ENCODE peak calls at places on chromosomes 12 and 14, in seven cellular contexts. One of them, this sample, is unnamed.

GRCh38 chr12:86234309-86234708 is 21.9 kb downstream of the MGAT4C start:
- DNase-seq in neural progenitor cell: no peak
- DNase-seq in esophagus squamous epithelium: no peak
- DNase-seq in right lobe of liver: no peak
- DNase-seq in H1: no peak
- DNase-seq in right cardiac atrium: no peak
- DNase-seq in heart right ventricle: no peak
- DNase-seq in this sample: no peak

GRCh38 chr12:65615091-65615490 is 209.2 kb upstream of the HMGA2 start:
- DNase-seq in neural progenitor cell: no peak
- DNase-seq in esophagus squamous epithelium: no peak
- DNase-seq in right lobe of liver: no peak
- DNase-seq in H1: no peak
- DNase-seq in right cardiac atrium: no peak
- DNase-seq in heart right ventricle: no peak
- DNase-seq in this sample: no peak

GRCh38 chr12:68231229-68231628 is 5.6 kb upstream of the IL26 start:
- DNase-seq in neural progenitor cell: no peak
- DNase-seq in esophagus squamous epithelium: no peak
- DNase-seq in right lobe of liver: no peak
- DNase-seq in H1: no peak
- DNase-seq in right cardiac atrium: no peak
- DNase-seq in heart right ventricle: no peak
- DNase-seq in this sample: no peak

GRCh38 chr14:94797887-94798286 is 28.0 kb upstream of the GSC start:
- DNase-seq in neural progenitor cell: no peak
- DNase-seq in esophagus squamous epithelium: no peak
- DNase-seq in right lobe of liver: no peak
- DNase-seq in H1: no peak
- DNase-seq in right cardiac atrium: no peak
- DNase-seq in heart right ventricle: no peak
- DNase-seq in this sample: no peak

GRCh38 chr12:29782821-29783772 is 645 bp downstream of the TMTC1 start:
- DNase-seq in neural progenitor cell: peak; percentile 77
- DNase-seq in esophagus squamous epithelium: no peak
- DNase-seq in right lobe of liver: peak; percentile 45
- DNase-seq in H1: peak; percentile 78
- DNase-seq in right cardiac atrium: peak; percentile 76
- DNase-seq in heart right ventricle: peak; percentile 43
- DNase-seq in this sample: peak; percentile 68

GRCh38 chr14:103728721-103729120 is 13.1 kb downstream of the ZFYVE21 start:
- DNase-seq in neural progenitor cell: no peak
- DNase-seq in esophagus squamous epithelium: no peak
- DNase-seq in right lobe of liver: no peak
- DNase-seq in H1: no peak
- DNase-seq in right cardiac atrium: no peak
- DNase-seq in heart right ventricle: no peak
- DNase-seq in this sample: peak; percentile 44

GRCh38 chr12:74111688-74112360 is 425.8 kb upstream of the ATXN7L3B start:
- DNase-seq in neural progenitor cell: peak; percentile 61
- DNase-seq in esophagus squamous epithelium: no peak
- DNase-seq in right lobe of liver: no peak
- DNase-seq in H1: peak; percentile 66
- DNase-seq in right cardiac atrium: peak; percentile 51
- DNase-seq in heart right ventricle: no peak
- DNase-seq in this sample: no peak

GRCh38 chr12:69052613-69053408 is 119.8 kb upstream of the CPM start:
- DNase-seq in neural progenitor cell: no peak
- DNase-seq in esophagus squamous epithelium: no peak
- DNase-seq in right lobe of liver: no peak
- DNase-seq in H1: no peak
- DNase-seq in right cardiac atrium: no peak
- DNase-seq in heart right ventricle: no peak
- DNase-seq in this sample: no peak

GRCh38 chr12:100755186-100755585 is 39.4 kb upstream of the ANO4 start:
- DNase-seq in neural progenitor cell: no peak
- DNase-seq in esophagus squamous epithelium: no peak
- DNase-seq in right lobe of liver: no peak
- DNase-seq in H1: no peak
- DNase-seq in right cardiac atrium: no peak
- DNase-seq in heart right ventricle: no peak
- DNase-seq in this sample: no peak

GRCh38 chr12:122951979-122952892 is 14.0 kb downstream of the ABCB9 start:
- DNase-seq in neural progenitor cell: peak; percentile 84
- DNase-seq in esophagus squamous epithelium: no peak
- DNase-seq in right lobe of liver: peak; percentile 78
- DNase-seq in H1: peak; percentile 73
- DNase-seq in right cardiac atrium: peak; percentile 90
- DNase-seq in heart right ventricle: peak; percentile 78
- DNase-seq in this sample: peak; percentile 86

GRCh38 chr14:28754209-28754985 is 12.2 kb upstream of the FOXG1 start:
- DNase-seq in neural progenitor cell: peak; percentile 72
- DNase-seq in esophagus squamous epithelium: no peak
- DNase-seq in right lobe of liver: no peak
- DNase-seq in H1: no peak
- DNase-seq in right cardiac atrium: no peak
- DNase-seq in heart right ventricle: peak; percentile 21
- DNase-seq in this sample: no peak

GRCh38 chr12:99810718-99811593 is 163.4 kb downstream of the GARIN6 start:
- DNase-seq in neural progenitor cell: no peak
- DNase-seq in esophagus squamous epithelium: no peak
- DNase-seq in right lobe of liver: no peak
- DNase-seq in H1: no peak
- DNase-seq in right cardiac atrium: no peak
- DNase-seq in heart right ventricle: no peak
- DNase-seq in this sample: no peak

GRCh38 chr12:132660047-132660446 is 27.1 kb downstream of the POLE start:
- DNase-seq in neural progenitor cell: no peak
- DNase-seq in esophagus squamous epithelium: no peak
- DNase-seq in right lobe of liver: peak; percentile 5
- DNase-seq in H1: no peak
- DNase-seq in right cardiac atrium: no peak
- DNase-seq in heart right ventricle: no peak
- DNase-seq in this sample: no peak

GRCh38 chr12:58967551-58967950 is 47.2 kb upstream of the LRIG3 start:
- DNase-seq in neural progenitor cell: no peak
- DNase-seq in esophagus squamous epithelium: no peak
- DNase-seq in right lobe of liver: no peak
- DNase-seq in H1: no peak
- DNase-seq in right cardiac atrium: no peak
- DNase-seq in heart right ventricle: no peak
- DNase-seq in this sample: no peak

GRCh38 chr14:30681752-30682355 is 59.7 kb downstream of the SCFD1 start:
- DNase-seq in neural progenitor cell: no peak
- DNase-seq in esophagus squamous epithelium: no peak
- DNase-seq in right lobe of liver: no peak
- DNase-seq in H1: no peak
- DNase-seq in right cardiac atrium: no peak
- DNase-seq in heart right ventricle: no peak
- DNase-seq in this sample: no peak

GRCh38 chr12:109702126-109702841 is 11.3 kb upstream of the FAM222A start:
- DNase-seq in neural progenitor cell: no peak
- DNase-seq in esophagus squamous epithelium: no peak
- DNase-seq in right lobe of liver: no peak
- DNase-seq in H1: no peak
- DNase-seq in right cardiac atrium: no peak
- DNase-seq in heart right ventricle: no peak
- DNase-seq in this sample: no peak

GRCh38 chr12:62761658-62762057 is 173.3 kb downstream of the PPM1H start:
- DNase-seq in neural progenitor cell: no peak
- DNase-seq in esophagus squamous epithelium: no peak
- DNase-seq in right lobe of liver: no peak
- DNase-seq in H1: no peak
- DNase-seq in right cardiac atrium: no peak
- DNase-seq in heart right ventricle: peak; percentile 14
- DNase-seq in this sample: no peak

GRCh38 chr12:59595097-59595496 is 732 bp upstream of the SLC16A7 start:
- DNase-seq in neural progenitor cell: no peak
- DNase-seq in esophagus squamous epithelium: no peak
- DNase-seq in right lobe of liver: no peak
- DNase-seq in H1: no peak
- DNase-seq in right cardiac atrium: no peak
- DNase-seq in heart right ventricle: no peak
- DNase-seq in this sample: no peak

GRCh38 chr12:132265056-132265800 is 64.2 kb downstream of the GALNT9 start:
- DNase-seq in neural progenitor cell: no peak
- DNase-seq in esophagus squamous epithelium: no peak
- DNase-seq in right lobe of liver: no peak
- DNase-seq in H1: no peak
- DNase-seq in right cardiac atrium: peak; percentile 32
- DNase-seq in heart right ventricle: no peak
- DNase-seq in this sample: no peak

GRCh38 chr12:76259660-76260389 is 88.4 kb downstream of the BBS10 start:
- DNase-seq in neural progenitor cell: no peak
- DNase-seq in esophagus squamous epithelium: no peak
- DNase-seq in right lobe of liver: no peak
- DNase-seq in H1: no peak
- DNase-seq in right cardiac atrium: no peak
- DNase-seq in heart right ventricle: no peak
- DNase-seq in this sample: no peak

GRCh38 chr12:111443586-111443985 is 37.9 kb downstream of the SH2B3 start:
- DNase-seq in neural progenitor cell: no peak
- DNase-seq in esophagus squamous epithelium: no peak
- DNase-seq in right lobe of liver: no peak
- DNase-seq in H1: no peak
- DNase-seq in right cardiac atrium: no peak
- DNase-seq in heart right ventricle: no peak
- DNase-seq in this sample: no peak

DNA sequence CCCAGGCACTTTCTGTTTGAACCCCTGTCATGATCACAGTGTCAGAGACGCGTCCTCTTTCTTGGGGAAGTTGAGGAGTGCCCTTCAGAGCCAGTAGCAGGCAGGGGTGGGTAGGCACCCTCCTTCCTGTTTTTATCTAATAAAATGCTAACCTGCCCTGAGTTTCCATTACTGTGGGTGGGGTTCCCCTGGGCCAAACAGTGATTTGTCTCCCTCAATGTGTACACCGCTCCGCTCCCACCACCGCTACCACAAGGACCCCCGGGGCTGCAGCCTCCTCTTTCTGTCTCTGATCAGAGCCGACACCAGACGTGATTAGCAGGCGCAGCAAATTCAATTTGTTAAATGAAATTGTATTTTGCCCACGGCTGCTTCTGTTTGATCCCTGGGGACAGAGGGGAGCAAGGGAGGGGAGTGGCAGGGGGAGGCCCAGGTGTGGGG is 5.1 kb downstream of the SHMT2 start:
- DNase-seq in neural progenitor cell: no peak
- DNase-seq in esophagus squamous epithelium: no peak
- DNase-seq in right lobe of liver: no peak
- DNase-seq in H1: no peak
- DNase-seq in right cardiac atrium: no peak
- DNase-seq in heart right ventricle: no peak
- DNase-seq in this sample: no peak
- H3K9me3 ChIP-seq in neural progenitor cell: no peaks in the 10 kb centered on the region
- H3K9me3 ChIP-seq in esophagus squamous epithelium: no peaks in the 10 kb centered on the region
- H3K9me3 ChIP-seq in right lobe of liver: no peaks in the 10 kb centered on the region
- H3K9me3 ChIP-seq in H1: no peaks in the 10 kb centered on the region
- H3K9me3 ChIP-seq in right cardiac atrium: no peaks in the 10 kb centered on the region
- H3K9me3 ChIP-seq in heart right ventricle: no peaks in the 10 kb centered on the region
- H3K9me3 ChIP-seq in this sample: no peaks in the 10 kb centered on the region

DNA sequence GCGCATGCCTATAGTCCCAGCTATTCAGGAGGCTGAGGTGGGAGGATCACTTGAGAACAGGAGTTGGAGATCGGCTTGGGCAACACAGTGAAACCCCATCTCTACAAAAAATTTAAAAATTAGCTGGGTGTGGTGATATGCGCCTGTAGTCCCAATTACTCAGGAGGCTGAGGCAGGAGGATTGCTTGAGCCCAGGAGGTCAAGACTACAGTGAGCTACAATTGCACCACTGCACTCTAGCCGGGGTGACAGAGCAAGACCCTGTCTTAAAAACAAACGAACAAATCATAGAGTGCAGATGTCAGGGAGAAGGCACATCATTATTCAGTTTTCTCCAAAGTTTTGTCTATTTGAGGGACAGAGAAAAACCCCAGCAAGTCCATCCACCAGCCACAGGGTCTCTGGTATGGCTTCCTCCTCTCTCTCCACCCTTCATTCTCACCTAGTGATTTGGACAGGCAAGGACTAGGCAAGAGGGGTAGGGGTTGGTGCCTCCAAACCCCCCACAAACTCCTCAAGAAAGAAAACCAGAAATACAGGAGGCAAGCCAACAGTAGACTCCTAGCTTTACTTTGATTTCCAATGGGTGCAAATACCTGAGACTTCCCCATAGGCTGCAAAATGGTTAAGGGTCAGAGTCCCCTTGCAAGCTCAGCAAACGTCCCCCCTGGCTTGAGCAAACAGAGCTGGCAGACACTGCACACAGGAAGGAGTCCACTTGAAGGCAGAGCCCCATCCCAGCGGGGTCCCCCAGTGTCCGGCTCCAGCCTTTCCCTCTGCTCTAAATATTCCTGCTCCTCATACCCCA is 26.5 kb upstream of the RPLP0 start:
- DNase-seq in neural progenitor cell: no peak
- DNase-seq in esophagus squamous epithelium: no peak
- DNase-seq in right lobe of liver: no peak
- DNase-seq in H1: no peak
- DNase-seq in right cardiac atrium: peak; percentile 23
- DNase-seq in heart right ventricle: no peak
- DNase-seq in this sample: no peak
- H3K27ac ChIP-seq in neural progenitor cell: no peak overlapping the region
- H3K27ac ChIP-seq in esophagus squamous epithelium: no peak overlapping the region
- H3K27ac ChIP-seq in right lobe of liver: peak overlapping the region; percentile 20
- H3K27ac ChIP-seq in H1: no peak overlapping the region
- H3K27ac ChIP-seq in right cardiac atrium: no peak overlapping the region
- H3K27ac ChIP-seq in heart right ventricle: peak overlapping the region; percentile 94
- H3K27ac ChIP-seq in this sample: peak overlapping the region; percentile 99

DNA sequence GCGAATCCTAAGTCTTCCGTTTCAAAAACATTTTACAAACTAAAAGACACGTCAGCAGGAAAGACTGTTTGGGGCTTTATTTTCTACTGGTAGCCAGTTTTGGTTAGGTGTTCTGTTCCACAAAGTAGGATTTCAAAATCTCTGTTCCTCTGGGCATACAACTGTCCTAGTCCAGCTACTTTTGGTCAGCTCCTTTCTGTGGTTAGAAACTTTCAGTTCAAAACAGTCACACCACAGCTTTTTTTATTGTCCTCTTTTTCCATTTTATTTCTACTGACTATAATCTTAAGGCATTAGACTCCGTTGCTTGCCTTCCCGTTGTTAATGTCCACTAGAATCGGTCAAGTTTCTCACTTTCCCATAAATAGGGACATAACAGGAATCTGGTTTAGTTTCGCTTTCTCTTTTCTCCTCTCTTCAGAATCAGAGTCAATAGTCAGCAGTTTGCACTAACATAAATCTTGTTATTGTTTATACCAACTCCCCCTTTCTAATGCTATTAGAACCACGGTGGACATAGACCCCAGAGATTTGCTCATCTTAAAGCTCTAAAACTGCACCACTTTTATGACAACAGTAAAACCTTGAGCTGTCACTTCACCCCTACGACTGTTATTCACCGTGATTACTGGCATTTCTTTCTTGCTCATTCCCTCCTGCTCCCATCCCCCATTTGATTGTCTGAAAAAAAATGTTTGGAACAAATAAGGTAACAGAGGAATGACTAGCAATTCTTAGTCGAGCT is 41.5 kb upstream of the NPAS3 start:
- DNase-seq in neural progenitor cell: no peak
- DNase-seq in esophagus squamous epithelium: no peak
- DNase-seq in right lobe of liver: no peak
- DNase-seq in H1: no peak
- DNase-seq in right cardiac atrium: no peak
- DNase-seq in heart right ventricle: no peak
- DNase-seq in this sample: no peak
- H3K4me3 ChIP-seq in neural progenitor cell: no peak overlapping the region
- H3K4me3 ChIP-seq in esophagus squamous epithelium: peak overlapping the region; percentile 38
- H3K4me3 ChIP-seq in right lobe of liver: peak overlapping the region; percentile 58
- H3K4me3 ChIP-seq in H1: no peak overlapping the region
- H3K4me3 ChIP-seq in right cardiac atrium: peak overlapping the region; percentile 82
- H3K4me3 ChIP-seq in heart right ventricle: peak overlapping the region; percentile 40
- H3K4me3 ChIP-seq in this sample: peak overlapping the region; percentile 76

GRCh38 chr14:106347291-106347778 is 821.0 kb downstream of the TMEM121 start:
- DNase-seq in neural progenitor cell: no peak
- DNase-seq in esophagus squamous epithelium: no peak
- DNase-seq in right lobe of liver: no peak
- DNase-seq in H1: no peak
- DNase-seq in right cardiac atrium: no peak
- DNase-seq in heart right ventricle: no peak
- DNase-seq in this sample: no peak
- H3K9me3 ChIP-seq in neural progenitor cell: peaks cover 75% of the 10 kb centered on the region
- H3K9me3 ChIP-seq in esophagus squamous epithelium: no peaks in the 10 kb centered on the region
- H3K9me3 ChIP-seq in right lobe of liver: no peaks in the 10 kb centered on the region
- H3K9me3 ChIP-seq in H1: peaks cover 14% of the 10 kb centered on the region
- H3K9me3 ChIP-seq in right cardiac atrium: no peaks in the 10 kb centered on the region
- H3K9me3 ChIP-seq in heart right ventricle: no peaks in the 10 kb centered on the region
- H3K9me3 ChIP-seq in this sample: no peaks in the 10 kb centered on the region